ENCODE peak calls at places on chromosome 2, in five cellular contexts. A is Panc1; H is CD4-positive, alpha-beta memory T cell; Z is right atrium auricular region; E is heart left ventricle. T is an unnamed sample. For H3K36me3 and H3K4me1, the result is how much of the 10 kb centered on the place peaks cover.

GRCh38 chr2:239184179-239184578 is 216.6 kb downstream of the HDAC4 start:
- DNase-seq in A (no peak), Z (no peak), E (no peak), H (no peak), T (no peak)

GRCh38 chr2:26617259-26618083 is 23.7 kb downstream of the CIB4 start:
- DNase-seq in E (no peak), H (no peak), A (no peak), Z (no peak), T (no peak)

GRCh38 chr2:121186261-121186660 is 98.7 kb downstream of the TFCP2L1 start:
- DNase-seq in A (no peak), E (no peak), H (no peak), Z (no peak), T (no peak)

GRCh38 chr2:231571810-231572209 is 20.9 kb upstream of the TEX44 start:
- DNase-seq in H (no peak), A (no peak), Z (no peak), E (no peak), T (no peak)

GRCh38 chr2:5725072-5725471 is 32.9 kb downstream of the SOX11 start:
- DNase-seq in A (no peak), Z (no peak), E (no peak), H (no peak), T (no peak)

GRCh38 chr2:29166237-29166630 is 51.0 kb downstream of the CLIP4 start:
- DNase-seq in A (no peak), Z (no peak), E (no peak), H (no peak), T (no peak)

GRCh38 chr2:155021591-155021990 is 323.1 kb downstream of the KCNJ3 start:
- DNase-seq in H (no peak), E (no peak), A (no peak), Z (no peak), T (no peak)

GRCh38 chr2:201949036-201950012 is 84.3 kb upstream of the FZD7 start:
- DNase-seq in A (no peak), E (no peak), Z (no peak), H (no peak), T (no peak)

GRCh38 chr2:134203175-134203574 is 50.7 kb upstream of the MGAT5 start:
- DNase-seq in Z (no peak), E (no peak), H (no peak), A (no peak), T (no peak)

GRCh38 chr2:109009920-109010610 is 21.0 kb upstream of the EDAR start:
- DNase-seq in A (no peak), E (no peak), H (no peak), Z (no peak), T (no peak)

GRCh38 chr2:216683846-216684245 is 11.5 kb downstream of the IGFBP5 start:
- DNase-seq in A (no peak), Z (peak), H (no peak), E (peak), T (no peak)

GRCh38 chr2:187826023-187826422 is 271.8 kb upstream of the TFPI start:
- DNase-seq in Z (no peak), H (no peak), A (no peak), E (no peak), T (no peak)

GRCh38 chr2:220504890-220505564 is 877.6 kb downstream of the SLC4A3 start:
- DNase-seq in Z (no peak), A (peak), E (no peak), H (no peak), T (no peak)

GRCh38 chr2:201129044-201129505 is 13.1 kb downstream of the CFLAR start:
- DNase-seq in E (no peak), H (no peak), Z (no peak), A (no peak), T (no peak)

GRCh38 chr2:158202151-158202778 is 100.6 kb downstream of the UPP2 start:
- DNase-seq in A (no peak), Z (no peak), H (no peak), E (no peak), T (no peak)

GRCh38 chr2:174051741-174052638 is 86.8 kb upstream of the SP3 start:
- DNase-seq in H (no peak), Z (no peak), A (no peak), E (peak), T (no peak)

GRCh38 chr2:73984922-73985317 is 210 bp downstream of the TET3 start:
- DNase-seq in A (no peak), E (peak), Z (no peak), H (peak), T (peak)

GRCh38 chr2:14907014-14907612 is 274.6 kb downstream of the LRATD1 start:
- DNase-seq in H (no peak), A (no peak), Z (no peak), E (no peak), T (no peak)

GRCh38 chr2:203453858-203454451 is 81.1 kb downstream of the RAPH1 start:
- DNase-seq in H (peak), E (no peak), Z (no peak), A (peak), T (no peak)

GRCh38 chr2:170254293-170254732 is 76.4 kb downstream of the MYO3B start:
- DNase-seq in H (no peak), A (no peak), Z (no peak), E (no peak), T (no peak)

GRCh38 chr2:173048901-173049661 is 26.6 kb upstream of the MAP3K20 start:
- DNase-seq in Z (peak), A (peak), E (peak), H (no peak), T (no peak)

GRCh38 chr2:102603904-102604303 is 15.4 kb upstream of the SLC9A2 start:
- DNase-seq in E (no peak), A (no peak), Z (no peak), H (no peak), T (no peak)

GRCh38 chr2:90069290-90069894 is 1377.9 kb downstream of the RPIA start:
- DNase-seq in E (no peak), Z (no peak), H (no peak), A (peak), T (no peak)

GRCh38 chr2:74512744-74513604 is 1.3 kb upstream of the TLX2 start:
- DNase-seq in E (no peak), Z (no peak), A (no peak), H (no peak), T (no peak)

GRCh38 chr2:48934807-48935206 is 179.3 kb upstream of the LHCGR start:
- DNase-seq in H (no peak), E (no peak), Z (no peak), A (no peak), T (no peak)

GRCh38 chr2:231530099-231531085 is at the start of gene NMUR1:
- DNase-seq in H (peak), A (no peak), E (peak), Z (no peak), T (peak)

GRCh38 chr2:88857951-88858406 is 166.5 kb downstream of the RPIA start:
- DNase-seq in Z (no peak), H (no peak), E (peak), A (no peak), T (no peak)

GRCh38 chr2:38765149-38765548 is 12.9 kb upstream of the GEMIN6 start:
- DNase-seq in A (no peak), Z (no peak), E (no peak), H (no peak), T (no peak)

GRCh38 chr2:120445431-120446143 is 99.7 kb downstream of the INHBB start:
- DNase-seq in A (no peak), H (no peak), E (no peak), Z (no peak), T (no peak)

GRCh38 chr2:17416891-17417391 is 101.3 kb downstream of the RAD51AP2 start:
- DNase-seq in Z (no peak), H (no peak), E (no peak), A (no peak), T (no peak)

GRCh38 chr2:96105152-96105915 is 11.0 kb downstream of the ADRA2B start:
- DNase-seq in E (no peak), Z (no peak), H (no peak), A (no peak), T (no peak)

GRCh38 chr2:228367356-228367755 is 185.9 kb upstream of the SPHKAP start:
- DNase-seq in A (no peak), E (no peak), H (no peak), Z (no peak), T (no peak)

GRCh38 chr2:2134037-2134436 is 197.0 kb downstream of the MYT1L start:
- DNase-seq in E (no peak), Z (no peak), A (no peak), H (no peak), T (no peak)

GRCh38 chr2:181123798-181124217 is 143.4 kb downstream of the UBE2E3 start:
- DNase-seq in A (no peak), Z (no peak), E (no peak), H (peak), T (peak)

GRCh38 chr2:226673314-226673723 is 126.3 kb downstream of the IRS1 start:
- DNase-seq in A (no peak), Z (no peak), H (peak), E (no peak), T (no peak)

GRCh38 chr2:138087761-138088602 is 123.7 kb downstream of the HNMT start:
- DNase-seq in H (no peak), Z (no peak), A (no peak), E (no peak), T (no peak)

GRCh38 chr2:156338578-156338977 is 6.1 kb upstream of the NR4A2 start:
- DNase-seq in E (no peak), Z (no peak), H (no peak), A (no peak), T (no peak)

GRCh38 chr2:128602699-128603101 is 284.0 kb upstream of the HS6ST1 start:
- DNase-seq in E (peak), A (no peak), Z (no peak), H (no peak), T (no peak)

GRCh38 chr2:127597984-127598380 is 48.0 kb upstream of the GPR17 start:
- DNase-seq in Z (no peak), E (no peak), H (no peak), A (no peak), T (no peak)

GRCh38 chr2:140863713-140864112 is 1267.1 kb downstream of the LRP1B start:
- DNase-seq in A (peak), Z (no peak), E (no peak), H (no peak), T (no peak)

GRCh38 chr2:4135765-4136164 is 432.4 kb downstream of the DCDC2C start:
- DNase-seq in E (no peak), Z (no peak), A (no peak), H (no peak), T (no peak)
- H3K4me3 ChIP-seq in E (no peak), Z (no peak), A (no peak), H (no peak), T (no peak)

GRCh38 chr2:241657851-241658254 is 20.4 kb downstream of the ATG4B start:
- DNase-seq in A (no peak), H (no peak), E (no peak), Z (no peak), T (no peak)

GRCh38 chr2:241656190-241656741 is 18.8 kb downstream of the ATG4B start:
- DNase-seq in Z (no peak), A (no peak), H (no peak), E (no peak), T (no peak)

GRCh38 chr2:241654551-241654950 is 17.1 kb downstream of the ATG4B start:
- DNase-seq in H (no peak), E (no peak), A (no peak), Z (no peak), T (no peak)

GRCh38 chr2:241653210-241653750 is 15.8 kb downstream of the ATG4B start:
- DNase-seq in H (no peak), Z (no peak), A (no peak), E (no peak), T (no peak)

GRCh38 chr2:241655516-241656189 is 18.2 kb downstream of the ATG4B start:
- DNase-seq in A (no peak), E (no peak), H (no peak), Z (no peak), T (no peak)
- H3K36me3 ChIP-seq in A (under half), E (half or more), H (half or more), Z (half or more), T (under half)

DNA sequence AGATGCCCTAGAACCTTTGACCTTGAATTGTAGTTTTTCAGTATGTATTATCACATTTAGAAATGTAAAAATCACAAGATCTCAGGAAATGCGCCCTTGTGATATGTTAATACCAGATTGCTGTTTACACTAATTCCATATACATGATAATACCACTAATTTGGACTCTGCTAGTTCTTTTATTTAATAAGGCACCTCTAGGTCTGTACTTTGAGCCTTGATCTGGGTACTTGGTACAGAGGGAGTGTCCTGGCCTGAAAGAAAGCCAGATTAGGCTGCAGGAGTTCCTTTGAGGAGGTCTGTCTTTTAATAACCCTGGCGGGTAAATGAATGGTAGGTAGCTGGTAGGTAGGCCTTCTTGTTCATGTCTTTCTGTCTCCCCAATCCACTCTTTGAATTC is 26.3 kb downstream of the PLEKHA3 start:
- DNase-seq in A (no peak), Z (no peak), E (no peak), H (no peak), T (no peak)
- H3K4me1 ChIP-seq in A (under half), Z (under half), E (under half), H (under half), T (under half)

GRCh38 chr2:46074501-46074900 is 222.7 kb upstream of the EPAS1 start:
- DNase-seq in E (no peak), Z (no peak), A (no peak), H (no peak), T (no peak)
- H3K4me3 ChIP-seq in E (no peak), Z (no peak), A (no peak), H (no peak), T (no peak)

DNA sequence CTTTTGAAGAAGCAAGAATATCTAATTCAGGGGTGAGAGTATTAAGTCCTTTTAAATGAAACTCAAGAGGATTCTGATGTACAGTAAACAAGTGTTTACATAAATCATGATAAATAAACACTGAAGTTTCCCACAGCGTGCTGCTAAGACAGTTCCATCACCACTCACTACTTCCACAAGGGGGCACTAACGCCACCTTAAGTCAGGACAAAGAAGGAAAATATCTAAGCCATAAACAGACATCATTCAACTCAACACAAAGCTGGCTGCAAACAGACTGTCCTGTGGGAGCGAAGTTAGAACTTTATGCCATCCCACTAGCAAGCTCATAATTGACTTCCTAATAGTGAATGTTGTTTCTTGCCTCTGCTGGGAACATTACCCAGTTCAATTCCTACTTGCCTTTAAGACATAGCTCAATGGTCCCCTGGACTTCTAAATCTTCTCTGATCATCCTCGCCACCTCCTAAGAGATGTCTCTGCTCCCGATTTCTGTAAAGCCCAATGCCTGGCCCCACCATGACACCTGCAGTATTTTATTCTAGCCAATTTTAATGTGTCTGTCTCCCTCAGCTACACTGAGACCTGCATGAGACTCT is 36.5 kb downstream of the MRPL44 start:
- DNase-seq in H (peak), A (peak), Z (peak), E (peak), T (peak)
- H3K36me3 ChIP-seq in H (under half), A (under half), Z (under half), E (under half), T (under half)

DNA sequence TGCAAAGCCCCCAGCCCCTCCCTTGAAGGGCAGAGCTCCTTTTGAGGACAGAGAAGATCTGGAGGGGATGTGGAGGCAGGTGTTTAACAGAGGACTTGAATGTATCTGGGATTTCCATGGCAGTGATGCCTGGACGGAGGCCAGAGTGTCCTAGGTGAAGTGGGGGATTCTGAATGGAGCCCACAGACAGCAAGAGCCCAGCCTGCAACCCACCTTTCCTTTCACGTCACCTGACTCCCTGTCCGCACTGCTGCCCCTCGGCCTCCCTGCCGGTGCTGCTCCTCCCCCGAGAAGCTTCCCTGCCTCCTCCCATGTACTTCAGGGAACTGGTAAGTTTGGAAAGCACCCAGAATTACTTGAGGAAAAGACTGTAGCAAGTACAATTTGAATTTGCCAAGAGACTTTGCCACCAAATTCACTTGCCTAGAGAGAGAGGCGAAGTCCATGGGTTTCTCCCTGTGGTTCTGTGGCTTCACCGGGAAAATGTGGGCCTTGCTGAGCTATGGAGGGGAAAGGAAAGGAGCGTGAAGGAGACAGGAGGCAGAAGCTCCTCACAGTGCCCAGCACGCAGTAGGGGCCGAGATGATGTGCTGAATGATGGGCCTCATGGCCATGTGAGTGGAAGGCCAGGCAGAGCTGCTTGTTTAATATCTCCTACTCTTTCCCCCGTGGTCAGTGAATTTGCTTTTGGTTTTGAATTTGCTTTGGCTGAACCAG is 13.9 kb upstream of the ASPRV1 start:
- DNase-seq in A (no peak), H (no peak), E (no peak), Z (no peak), T (no peak)
- H3K4me1 ChIP-seq in A (under half), H (under half), E (under half), Z (under half), T (under half)

GRCh38 chr2:63051795-63052333 is 1.2 kb downstream of the OTX1 start:
- DNase-seq in H (no peak), E (no peak), Z (no peak), A (no peak), T (no peak)
- H3K4me3 ChIP-seq in H (no peak), E (no peak), Z (no peak), A (no peak), T (no peak)

GRCh38 chr2:99325384-99325783 is 10.7 kb downstream of the TXNDC9 start:
- DNase-seq in A (no peak), E (no peak), H (no peak), Z (no peak), T (no peak)
- H3K36me3 ChIP-seq in A (under half), E (half or more), H (half or more), Z (half or more), T (under half)

DNA sequence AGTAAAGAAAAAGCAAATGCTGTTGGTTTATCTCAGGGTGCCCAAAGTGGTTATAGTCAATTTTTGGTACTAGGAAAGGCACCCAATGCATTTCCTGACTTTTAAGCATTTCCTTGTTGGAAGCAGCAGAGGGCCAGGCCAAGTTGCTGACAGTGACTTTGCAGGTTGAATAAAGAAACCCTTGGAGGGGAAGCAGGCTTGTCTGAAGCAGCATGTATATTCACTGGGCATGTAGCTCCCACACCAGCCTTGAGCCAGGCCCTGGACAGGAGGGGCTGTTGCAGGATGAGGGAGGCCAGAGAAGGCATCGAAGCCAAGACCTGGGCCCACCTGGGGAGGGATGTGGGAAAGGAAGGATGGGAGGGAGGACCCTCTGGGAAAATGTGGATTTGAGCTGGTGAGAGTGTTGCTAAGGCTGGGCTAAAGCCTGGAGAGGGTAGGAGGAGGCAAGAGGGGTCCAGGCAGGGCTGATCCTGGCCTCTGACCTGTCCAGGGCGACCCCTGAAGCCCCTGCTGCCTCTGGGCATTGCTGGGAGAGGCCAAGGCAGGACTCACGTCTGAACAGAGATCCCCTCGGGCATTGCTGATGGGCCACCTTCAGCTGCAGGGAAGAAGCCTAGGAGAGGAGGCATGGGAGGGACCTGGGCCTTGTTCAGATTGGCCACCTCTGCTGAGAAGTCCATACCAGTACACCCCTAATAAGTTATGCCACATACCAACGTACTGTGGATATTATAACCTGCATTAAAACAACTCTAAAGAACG is 79.6 kb downstream of the STPG4 start:
- DNase-seq in E (no peak), H (no peak), A (no peak), Z (no peak), T (no peak)
- H3K4me1 ChIP-seq in E (under half), H (under half), A (under half), Z (under half), T (under half)

GRCh38 chr2:33033524-33034150 is 86.9 kb downstream of the LTBP1 start:
- DNase-seq in A (no peak), E (no peak), Z (no peak), H (no peak), T (no peak)

GRCh38 chr2:33029459-33029858 is 82.7 kb downstream of the LTBP1 start:
- DNase-seq in H (no peak), A (no peak), E (no peak), Z (no peak), T (no peak)

GRCh38 chr2:33034784-33035183 is 88.0 kb downstream of the LTBP1 start:
- DNase-seq in H (no peak), Z (no peak), E (no peak), A (no peak), T (no peak)

GRCh38 chr2:33030326-33030725 is 83.6 kb downstream of the LTBP1 start:
- DNase-seq in E (no peak), Z (no peak), A (no peak), H (no peak), T (no peak)

DNA sequence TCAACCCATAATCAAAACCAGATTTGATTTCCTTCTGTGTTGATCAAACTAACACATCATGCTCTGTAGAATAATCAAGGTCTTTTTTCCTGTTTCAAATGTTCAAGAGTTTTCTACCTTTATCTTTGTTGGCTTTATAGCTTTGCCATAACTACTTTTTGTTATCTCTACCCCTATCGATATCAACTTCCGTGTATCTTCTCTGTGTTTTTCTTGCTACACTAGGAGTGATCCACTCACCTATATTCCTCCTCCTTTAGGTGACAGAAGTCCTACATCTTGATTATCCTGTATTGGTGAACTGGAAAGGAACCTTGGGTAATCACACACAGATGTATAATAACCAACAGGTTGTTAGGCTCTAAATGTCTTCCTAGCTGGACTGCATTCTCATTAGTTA is 85.5 kb downstream of the LTBP1 start:
- DNase-seq in H (no peak), Z (no peak), E (no peak), A (no peak), T (no peak)
- H3K4me3 ChIP-seq in H (no peak), Z (no peak), E (no peak), A (no peak), T (no peak)